ENCODE peak calls at places on chromosomes 3 and 15, in five cellular contexts. O is heart right ventricle, E is GM12865, M is nephron progenitor cell, Y is astrocyte of the spinal cord. H is an unnamed sample.

GRCh38 chr3:42652611-42653302 is 740 bp upstream of the ZBTB47 start:
- DNase-seq in O (peak), E (peak), M (no peak), Y (peak), H (no peak)

GRCh38 chr3:173599673-173600072 is 202.1 kb downstream of the NLGN1 start:
- DNase-seq in O (no peak), E (no peak), M (no peak), Y (peak), H (no peak)

GRCh38 chr3:72754582-72754981 is 93.7 kb downstream of the SHQ1 start:
- DNase-seq in O (no peak), E (no peak), M (no peak), Y (no peak), H (no peak)

GRCh38 chr3:11956781-11957180 is 47.4 kb upstream of the SYN2 start:
- DNase-seq in O (no peak), E (no peak), M (no peak), Y (no peak), H (no peak)

GRCh38 chr3:23685484-23686258 is 120.1 kb upstream of the UBE2E1 start:
- DNase-seq in O (peak), E (peak), M (no peak), Y (peak), H (no peak)

GRCh38 chr3:128360705-128361271 is 105.9 kb downstream of the DNAJB8 start:
- DNase-seq in O (no peak), E (no peak), M (no peak), Y (peak), H (no peak)

GRCh38 chr15:85751731-85752421 is 42.8 kb downstream of the KLHL25 start:
- DNase-seq in O (no peak), E (no peak), M (no peak), Y (no peak), H (no peak)

GRCh38 chr3:34394978-34395748 is 596.7 kb downstream of the PDCD6IP start:
- DNase-seq in O (no peak), E (no peak), M (no peak), Y (no peak), H (no peak)

GRCh38 chr3:100210777-100211145 is 50.0 kb upstream of the TBC1D23 start:
- DNase-seq in O (no peak), E (peak), M (no peak), Y (peak), H (no peak)

GRCh38 chr15:82909080-82909815 is 43.3 kb downstream of the HOMER2 start:
- DNase-seq in O (no peak), E (no peak), M (no peak), Y (no peak), H (no peak)

GRCh38 chr3:93961026-93961425 is 12.7 kb downstream of the PROS1 start:
- DNase-seq in O (no peak), E (no peak), M (no peak), Y (no peak), H (no peak)

GRCh38 chr3:112293368-112294321 is at the start of gene SLC9C1:
- DNase-seq in O (no peak), E (peak), M (peak), Y (peak), H (no peak)

GRCh38 chr3:126515066-126515706 is 2.4 kb downstream of the UROC1 start:
- DNase-seq in O (no peak), E (no peak), M (no peak), Y (no peak), H (no peak)

GRCh38 chr3:10337323-10338163 is 16.6 kb upstream of the SEC13 start:
- DNase-seq in O (no peak), E (no peak), M (no peak), Y (no peak), H (no peak)

GRCh38 chr3:12545473-12545791 is at the start of gene MKRN2OS:
- DNase-seq in O (no peak), E (no peak), M (no peak), Y (no peak), H (peak)

GRCh38 chr15:48574187-48574586 is 71.3 kb downstream of the FBN1 start:
- DNase-seq in O (no peak), E (no peak), M (no peak), Y (no peak), H (no peak)

GRCh38 chr3:116242825-116243224 is 202.5 kb downstream of the LSAMP start:
- DNase-seq in O (no peak), E (no peak), M (no peak), Y (no peak), H (no peak)

GRCh38 chr3:156303316-156303715 is 182.9 kb downstream of the KCNAB1 start:
- DNase-seq in O (no peak), E (no peak), M (no peak), Y (no peak), H (no peak)

GRCh38 chr3:46666471-46666845 is 27.0 kb downstream of the ALS2CL start:
- DNase-seq in O (peak), E (no peak), M (no peak), Y (no peak), H (no peak)

GRCh38 chr3:119304201-119304713 is 10.1 kb downstream of the ARHGAP31 start:
- DNase-seq in O (no peak), E (no peak), M (no peak), Y (peak), H (no peak)

GRCh38 chr3:18758047-18758704 is 333.0 kb upstream of the SATB1 start:
- DNase-seq in O (no peak), E (peak), M (peak), Y (peak), H (no peak)

GRCh38 chr3:101036676-101037075 is 43.5 kb upstream of the ABI3BP start:
- DNase-seq in O (no peak), E (no peak), M (no peak), Y (no peak), H (no peak)

GRCh38 chr3:184740509-184741258 is 28.8 kb upstream of the MAGEF1 start:
- DNase-seq in O (no peak), E (no peak), M (no peak), Y (peak), H (no peak)

GRCh38 chr3:171193693-171194092 is 167.2 kb upstream of the SLC2A2 start:
- DNase-seq in O (no peak), E (no peak), M (no peak), Y (no peak), H (no peak)

GRCh38 chr15:94909510-94909909 is 678.1 kb downstream of the MCTP2 start:
- DNase-seq in O (no peak), E (no peak), M (no peak), Y (no peak), H (no peak)

GRCh38 chr3:4532535-4533112 is 39.5 kb downstream of the ITPR1 start:
- DNase-seq in O (no peak), E (no peak), M (no peak), Y (no peak), H (no peak)

GRCh38 chr3:50516048-50516871 is 12.8 kb upstream of the CACNA2D2 start:
- DNase-seq in O (peak), E (no peak), M (peak), Y (peak), H (peak)
- TF ChIP-seq CTCF in O (no peak), E (no peak), M (no peak), Y (no peak), H (no peak)

GRCh38 chr3:67897686-67898336 is 243.4 kb upstream of the SUCLG2 start:
- DNase-seq in O (no peak), E (no peak), M (no peak), Y (no peak), H (no peak)

GRCh38 chr3:67896130-67896529 is 241.7 kb upstream of the SUCLG2 start:
- DNase-seq in O (no peak), E (no peak), M (no peak), Y (no peak), H (no peak)

GRCh38 chr3:67898916-67899315 is 244.5 kb upstream of the SUCLG2 start:
- DNase-seq in O (no peak), E (no peak), M (no peak), Y (no peak), H (no peak)

GRCh38 chr3:67906256-67906655 is 251.8 kb upstream of the SUCLG2 start:
- DNase-seq in O (no peak), E (no peak), M (no peak), Y (no peak), H (no peak)

DNA sequence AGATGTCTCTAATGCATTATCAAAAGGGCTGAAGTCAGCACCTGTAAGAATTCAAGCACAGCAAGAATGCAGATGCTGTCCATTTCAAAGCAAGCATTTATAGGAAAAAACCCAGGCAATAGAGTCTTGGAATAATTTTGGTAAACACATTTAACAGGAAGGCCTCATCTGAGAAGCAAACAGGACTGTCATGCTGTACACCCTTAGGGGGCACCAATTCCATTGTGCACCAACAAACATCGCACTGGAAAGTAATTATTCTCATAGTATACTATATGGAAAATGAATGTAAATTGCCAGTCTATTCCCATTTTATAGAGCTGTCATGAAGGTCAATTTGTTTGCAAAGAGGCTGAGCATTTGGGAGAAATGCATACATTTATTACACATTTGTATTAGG is 247.3 kb upstream of the SUCLG2 start:
- DNase-seq in O (no peak), E (no peak), M (no peak), Y (no peak), H (no peak)
- TF ChIP-seq CTCF in O (no peak), E (peak), M (peak), Y (peak), H (peak)

GRCh38 chr3:40720863-40721262 is 196.1 kb downstream of the ZNF621 start:
- DNase-seq in O (no peak), E (no peak), M (no peak), Y (no peak), H (no peak)

GRCh38 chr3:40718681-40719080 is 193.9 kb downstream of the ZNF621 start:
- DNase-seq in O (no peak), E (peak), M (no peak), Y (no peak), H (no peak)

GRCh38 chr3:40718209-40718608 is 193.4 kb downstream of the ZNF621 start:
- DNase-seq in O (no peak), E (peak), M (no peak), Y (no peak), H (no peak)

GRCh38 chr3:40720351-40720750 is 195.6 kb downstream of the ZNF621 start:
- DNase-seq in O (no peak), E (no peak), M (no peak), Y (no peak), H (no peak)

DNA sequence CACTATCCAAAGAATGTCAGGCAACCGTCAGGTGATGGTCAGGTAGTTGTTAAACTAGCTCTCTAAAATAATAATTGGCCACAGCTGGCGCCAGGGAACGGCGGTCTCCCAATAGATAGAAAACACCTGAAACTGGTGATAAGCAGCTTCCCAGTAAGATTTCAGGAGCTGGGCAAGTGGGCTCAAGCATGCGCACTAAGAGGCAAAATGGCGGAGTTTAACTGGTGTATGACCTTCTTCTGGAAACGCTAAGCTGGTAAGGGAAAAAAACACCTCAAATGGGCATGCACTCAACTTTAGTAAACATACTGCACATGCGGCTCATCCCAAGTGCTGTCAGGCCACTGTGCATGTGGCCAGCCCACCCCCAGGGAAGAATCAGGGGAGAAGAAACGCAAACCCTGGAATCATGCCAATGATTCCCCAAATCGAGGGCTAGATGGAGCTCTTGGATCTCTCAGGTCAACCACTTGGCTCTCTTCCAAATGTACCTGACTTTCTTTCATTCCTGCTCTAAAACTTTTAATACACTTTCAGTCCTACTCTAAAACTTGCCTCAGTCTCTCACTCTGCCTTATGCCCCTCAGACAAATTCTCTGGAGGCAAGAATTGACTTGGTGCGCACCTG is 195.0 kb downstream of the ZNF621 start:
- DNase-seq in O (no peak), E (peak), M (no peak), Y (no peak), H (no peak)
- TF ChIP-seq CTCF in O (no peak), E (no peak), M (no peak), Y (peak), H (peak)

GRCh38 chr15:65033659-65034269 is 4.3 kb upstream of the MTFMT start:
- DNase-seq in O (no peak), E (peak), M (no peak), Y (peak), H (no peak)
- TF ChIP-seq CTCF in O (no peak), E (peak), M (no peak), Y (peak), H (peak)

GRCh38 chr3:123876858-123877257 is 7.3 kb downstream of the MYLK start:
- DNase-seq in O (no peak), E (no peak), M (no peak), Y (no peak), H (no peak)
- TF ChIP-seq CTCF in O (no peak), E (peak), M (no peak), Y (no peak), H (peak)

GRCh38 chr3:30607032-30607833 is 832 bp downstream of the TGFBR2 start:
- DNase-seq in O (peak), E (peak), M (peak), Y (peak), H (peak)
- TF ChIP-seq CTCF in O (no peak), E (no peak), M (no peak), Y (no peak), H (no peak)

GRCh38 chr3:44077267-44077666 is 164.4 kb upstream of the TOPAZ1 start:
- DNase-seq in O (no peak), E (peak), M (no peak), Y (no peak), H (no peak)
- TF ChIP-seq CTCF in O (no peak), E (no peak), M (no peak), Y (peak), H (no peak)

DNA sequence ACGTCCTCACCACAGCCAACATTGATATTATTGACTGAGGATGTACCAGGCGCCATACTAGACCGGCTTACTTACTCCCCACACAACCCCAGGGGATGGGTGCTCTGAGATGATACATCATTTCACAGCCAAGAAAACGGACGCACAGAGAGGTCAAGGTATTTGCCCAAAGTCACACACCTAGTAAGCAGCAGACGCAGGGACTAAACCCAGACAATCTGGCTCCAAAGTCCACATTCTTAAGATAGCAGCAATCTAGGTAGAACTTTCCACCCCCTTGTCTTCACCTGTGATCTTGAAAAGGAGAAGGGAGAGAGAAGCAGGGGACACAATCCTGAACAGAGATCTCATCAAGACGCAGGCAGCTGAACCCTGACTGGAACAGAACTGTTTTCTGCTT is 200.6 kb downstream of the XXYLT1 start:
- DNase-seq in O (no peak), E (no peak), M (no peak), Y (no peak), H (no peak)
- TF ChIP-seq CTCF in O (no peak), E (no peak), M (no peak), Y (no peak), H (no peak)

GRCh38 chr3:140914384-140914945 is 27.2 kb upstream of the SLC25A36 start:
- DNase-seq in O (no peak), E (no peak), M (no peak), Y (no peak), H (no peak)

GRCh38 chr3:140913728-140914127 is 27.9 kb upstream of the SLC25A36 start:
- DNase-seq in O (no peak), E (no peak), M (no peak), Y (no peak), H (no peak)

GRCh38 chr3:140906785-140907184 is 34.9 kb upstream of the SLC25A36 start:
- DNase-seq in O (no peak), E (peak), M (no peak), Y (no peak), H (no peak)

GRCh38 chr3:140911822-140912221 is 29.8 kb upstream of the SLC25A36 start:
- DNase-seq in O (no peak), E (no peak), M (no peak), Y (no peak), H (no peak)

GRCh38 chr3:140910860-140911259 is 30.8 kb upstream of the SLC25A36 start:
- DNase-seq in O (no peak), E (no peak), M (no peak), Y (peak), H (no peak)
- TF ChIP-seq CTCF in O (no peak), E (no peak), M (no peak), Y (peak), H (no peak)

H was measured in progenitor cell of endocrine pancreas.